ENCODE peak calls at places on chromosomes 13 and 19, in eight cellular contexts. X is T follicular helper cell; R is stimulated activated CD4-positive, alpha-beta T cell treated with anti-CD3 and anti-CD28 coated beads, Interleukin-1b, Interleukin-23, amount 100 ng/mL, for 48 hours; S is activated CD8-positive, alpha-beta T cell treated with anti-CD3 and anti-CD28 coated beads, Interleukin-2, amount 10 ng/mL, durations not matched to agents 7 days and 5 days; J is lower leg skin; E is HTR-8/SVneo; B is fibroblast of lung; U is AG08396. V is an unnamed sample.

GRCh38 chr19:10388957-10389356 is 8.6 kb upstream of the TYK2 start:
- DNase-seq in X (peak), R (peak), S (peak), J (peak), E (peak), B (peak), U (peak), V (peak)

GRCh38 chr19:52270266-52270885 is 989 bp downstream of the ZNF766 start:
- DNase-seq in X (no peak), R (no peak), S (peak), J (no peak), E (peak), B (no peak), U (peak), V (no peak)

GRCh38 chr19:2922987-2923386 is 21.8 kb downstream of the ZNF77 start:
- DNase-seq in X (no peak), R (no peak), S (no peak), J (no peak), E (no peak), B (no peak), U (no peak), V (no peak)

GRCh38 chr19:44677019-44677809 is 5.9 kb downstream of the CEACAM19 start:
- DNase-seq in X (no peak), R (no peak), S (no peak), J (no peak), E (no peak), B (peak), U (peak), V (no peak)

GRCh38 chr13:58004761-58005160 is 373.2 kb downstream of the PCDH17 start:
- DNase-seq in X (no peak), R (no peak), S (no peak), J (no peak), E (no peak), B (no peak), U (no peak), V (no peak)

GRCh38 chr19:35703343-35703742 is 1.0 kb upstream of the ZBTB32 start:
- DNase-seq in X (no peak), R (no peak), S (no peak), J (no peak), E (no peak), B (no peak), U (no peak), V (no peak)

GRCh38 chr13:113989585-113990300 is 15.9 kb upstream of the C13orf46 start:
- DNase-seq in X (no peak), R (no peak), S (no peak), J (no peak), E (no peak), B (no peak), U (no peak), V (no peak)

GRCh38 chr13:66974174-66974573 is 256.0 kb downstream of the PCDH9 start:
- DNase-seq in X (no peak), R (no peak), S (no peak), J (no peak), E (no peak), B (peak), U (no peak), V (no peak)

GRCh38 chr19:46378268-46378667 is 31.4 kb downstream of the PPP5C start:
- DNase-seq in X (no peak), R (no peak), S (no peak), J (no peak), E (no peak), B (peak), U (peak), V (no peak)

GRCh38 chr19:47247308-47247990 is 8.9 kb upstream of the CCDC9 start:
- DNase-seq in X (peak), R (peak), S (peak), J (peak), E (no peak), B (peak), U (peak), V (peak)

GRCh38 chr19:22918221-22918620 is 84.8 kb downstream of the ZNF728 start:
- DNase-seq in X (no peak), R (no peak), S (no peak), J (no peak), E (no peak), B (no peak), U (no peak), V (no peak)

GRCh38 chr13:94968040-94968756 is 255.9 kb upstream of the SOX21 start:
- DNase-seq in X (no peak), R (no peak), S (no peak), J (no peak), E (no peak), B (peak), U (peak), V (no peak)

GRCh38 chr13:39038569-39038898 is 278 bp downstream of the NHLRC3 start:
- DNase-seq in X (peak), R (peak), S (peak), J (peak), E (peak), B (no peak), U (peak), V (peak)